ENCODE peak calls at places on chromosomes 3 and 15, in six cellular contexts. One of them, this sample, is unnamed.

GRCh38 chr15:82307714-82308081 is 41.6 kb downstream of the GOLGA6L10 start:
- DNase-seq in endothelial cell of umbilical vein: no peak
- DNase-seq in transverse colon: no peak
- DNase-seq in HepG2: no peak
- DNase-seq in left lung: no peak
- DNase-seq in HCT116: no peak
- DNase-seq in this sample: peak; percentile 8

GRCh38 chr15:86481720-86482119 is 402.0 kb downstream of the AGBL1 start:
- DNase-seq in endothelial cell of umbilical vein: no peak
- DNase-seq in transverse colon: no peak
- DNase-seq in HepG2: no peak
- DNase-seq in left lung: no peak
- DNase-seq in HCT116: no peak
- DNase-seq in this sample: no peak

GRCh38 chr3:123390865-123391613 is 57.9 kb downstream of the ADCY5 start:
- DNase-seq in endothelial cell of umbilical vein: no peak
- DNase-seq in transverse colon: no peak
- DNase-seq in HepG2: no peak
- DNase-seq in left lung: no peak
- DNase-seq in HCT116: no peak
- DNase-seq in this sample: no peak

GRCh38 chr3:100257601-100258000 is 3.2 kb upstream of the TBC1D23 start:
- DNase-seq in endothelial cell of umbilical vein: no peak
- DNase-seq in transverse colon: no peak
- DNase-seq in HepG2: no peak
- DNase-seq in left lung: no peak
- DNase-seq in HCT116: no peak
- DNase-seq in this sample: no peak

GRCh38 chr3:167736264-167736787 is 805 bp downstream of the SERPINI1 start:
- DNase-seq in endothelial cell of umbilical vein: no peak
- DNase-seq in transverse colon: no peak
- DNase-seq in HepG2: no peak
- DNase-seq in left lung: no peak
- DNase-seq in HCT116: no peak
- DNase-seq in this sample: no peak

GRCh38 chr3:64082917-64083587 is 59.8 kb upstream of the PSMD6 start:
- DNase-seq in endothelial cell of umbilical vein: no peak
- DNase-seq in transverse colon: no peak
- DNase-seq in HepG2: no peak
- DNase-seq in left lung: no peak
- DNase-seq in HCT116: no peak
- DNase-seq in this sample: no peak

GRCh38 chr3:49602877-49603411 is 48.7 kb downstream of the BSN start:
- DNase-seq in endothelial cell of umbilical vein: no peak
- DNase-seq in transverse colon: no peak
- DNase-seq in HepG2: no peak
- DNase-seq in left lung: no peak
- DNase-seq in HCT116: peak; percentile 63
- DNase-seq in this sample: no peak

GRCh38 chr15:75327005-75327404 is 8.9 kb upstream of the COMMD4 start:
- DNase-seq in endothelial cell of umbilical vein: no peak
- DNase-seq in transverse colon: no peak
- DNase-seq in HepG2: no peak
- DNase-seq in left lung: no peak
- DNase-seq in HCT116: no peak
- DNase-seq in this sample: no peak

GRCh38 chr15:76336254-76337046 is at the start of gene ISL2:
- DNase-seq in endothelial cell of umbilical vein: peak; percentile 60
- DNase-seq in transverse colon: peak; percentile 85
- DNase-seq in HepG2: peak; percentile 95
- DNase-seq in left lung: peak; percentile 77
- DNase-seq in HCT116: peak; percentile 94
- DNase-seq in this sample: peak; percentile 89

GRCh38 chr3:43892535-43892934 is 201.8 kb downstream of the ABHD5 start:
- DNase-seq in endothelial cell of umbilical vein: no peak
- DNase-seq in transverse colon: no peak
- DNase-seq in HepG2: no peak
- DNase-seq in left lung: no peak
- DNase-seq in HCT116: no peak
- DNase-seq in this sample: no peak

GRCh38 chr3:78562318-78562717 is 1205.5 kb downstream of the ROBO1 start:
- DNase-seq in endothelial cell of umbilical vein: no peak
- DNase-seq in transverse colon: no peak
- DNase-seq in HepG2: no peak
- DNase-seq in left lung: no peak
- DNase-seq in HCT116: no peak
- DNase-seq in this sample: no peak

GRCh38 chr3:123150449-123150954 is 51.2 kb upstream of the SEC22A start:
- DNase-seq in endothelial cell of umbilical vein: no peak
- DNase-seq in transverse colon: no peak
- DNase-seq in HepG2: no peak
- DNase-seq in left lung: no peak
- DNase-seq in HCT116: no peak
- DNase-seq in this sample: no peak

GRCh38 chr3:88318067-88318466 is 168.3 kb downstream of the C3orf38 start:
- DNase-seq in endothelial cell of umbilical vein: no peak
- DNase-seq in transverse colon: no peak
- DNase-seq in HepG2: no peak
- DNase-seq in left lung: no peak
- DNase-seq in HCT116: no peak
- DNase-seq in this sample: no peak

GRCh38 chr3:51959651-51960050 is 4.5 kb downstream of the GPR62 start:
- DNase-seq in endothelial cell of umbilical vein: no peak
- DNase-seq in transverse colon: no peak
- DNase-seq in HepG2: no peak
- DNase-seq in left lung: no peak
- DNase-seq in HCT116: no peak
- DNase-seq in this sample: no peak

GRCh38 chr3:196969660-196970546 is 1.3 kb upstream of the PIGZ start:
- DNase-seq in endothelial cell of umbilical vein: peak; percentile 57
- DNase-seq in transverse colon: peak; percentile 70
- DNase-seq in HepG2: no peak
- DNase-seq in left lung: peak; percentile 59
- DNase-seq in HCT116: no peak
- DNase-seq in this sample: peak; percentile 39

GRCh38 chr3:45603226-45603625 is 8.7 kb downstream of the LIMD1 start:
- DNase-seq in endothelial cell of umbilical vein: no peak
- DNase-seq in transverse colon: no peak
- DNase-seq in HepG2: no peak
- DNase-seq in left lung: no peak
- DNase-seq in HCT116: no peak
- DNase-seq in this sample: no peak

GRCh38 chr3:186121271-186121670 is 12.4 kb upstream of the ETV5 start:
- DNase-seq in endothelial cell of umbilical vein: no peak
- DNase-seq in transverse colon: no peak
- DNase-seq in HepG2: no peak
- DNase-seq in left lung: no peak
- DNase-seq in HCT116: no peak
- DNase-seq in this sample: no peak

GRCh38 chr3:186118692-186119091 is 9.8 kb upstream of the ETV5 start:
- DNase-seq in endothelial cell of umbilical vein: no peak
- DNase-seq in transverse colon: no peak
- DNase-seq in HepG2: no peak
- DNase-seq in left lung: no peak
- DNase-seq in HCT116: no peak
- DNase-seq in this sample: no peak

GRCh38 chr3:186121968-186122367 is 13.1 kb upstream of the ETV5 start:
- DNase-seq in endothelial cell of umbilical vein: no peak
- DNase-seq in transverse colon: no peak
- DNase-seq in HepG2: no peak
- DNase-seq in left lung: no peak
- DNase-seq in HCT116: no peak
- DNase-seq in this sample: no peak

GRCh38 chr3:186117521-186118111 is 8.7 kb upstream of the ETV5 start:
- DNase-seq in endothelial cell of umbilical vein: no peak
- DNase-seq in transverse colon: no peak
- DNase-seq in HepG2: no peak
- DNase-seq in left lung: no peak
- DNase-seq in HCT116: no peak
- DNase-seq in this sample: no peak

DNA sequence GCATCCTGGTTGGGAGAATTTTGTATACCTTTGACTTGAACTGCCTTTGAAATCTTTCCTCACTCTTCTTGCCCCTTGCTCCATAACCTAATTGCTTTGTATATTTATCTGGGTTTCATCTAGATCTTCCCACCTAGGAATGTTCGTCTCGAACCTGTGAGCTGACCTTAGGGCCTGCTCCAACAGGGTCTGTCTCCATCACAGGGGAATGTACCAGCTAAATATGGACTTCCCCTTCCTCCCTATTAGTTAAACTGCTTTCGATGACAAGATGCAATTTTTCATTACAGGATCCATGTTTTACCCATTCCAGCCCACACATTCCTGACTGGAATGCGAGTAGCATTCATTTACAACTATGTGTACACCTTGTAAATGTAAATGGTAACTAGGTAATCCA is 10.6 kb upstream of the ETV5 start:
- DNase-seq in endothelial cell of umbilical vein: no peak
- DNase-seq in transverse colon: no peak
- DNase-seq in HepG2: no peak
- DNase-seq in left lung: no peak
- DNase-seq in HCT116: no peak
- DNase-seq in this sample: no peak
- H3K4me1 ChIP-seq in endothelial cell of umbilical vein: no peaks in the 10 kb centered on the region
- H3K4me1 ChIP-seq in transverse colon: no peaks in the 10 kb centered on the region
- H3K4me1 ChIP-seq in HepG2: peaks cover 7% of the 10 kb centered on the region
- H3K4me1 ChIP-seq in left lung: no peaks in the 10 kb centered on the region
- H3K4me1 ChIP-seq in HCT116: peaks cover 5% of the 10 kb centered on the region
- H3K4me1 ChIP-seq in this sample: no peaks in the 10 kb centered on the region

GRCh38 chr3:133578548-133579191 is 5.2 kb downstream of the CDV3 start:
- DNase-seq in endothelial cell of umbilical vein: peak; percentile 53
- DNase-seq in transverse colon: no peak
- DNase-seq in HepG2: peak; percentile 81
- DNase-seq in left lung: no peak
- DNase-seq in HCT116: peak; percentile 59
- DNase-seq in this sample: no peak

GRCh38 chr3:133573629-133574194 is at the start of gene CDV3:
- DNase-seq in endothelial cell of umbilical vein: no peak
- DNase-seq in transverse colon: no peak
- DNase-seq in HepG2: no peak
- DNase-seq in left lung: no peak
- DNase-seq in HCT116: no peak
- DNase-seq in this sample: no peak

GRCh38 chr3:133575121-133575520 is 1.6 kb downstream of the CDV3 start:
- DNase-seq in endothelial cell of umbilical vein: peak; percentile 21
- DNase-seq in transverse colon: no peak
- DNase-seq in HepG2: no peak
- DNase-seq in left lung: no peak
- DNase-seq in HCT116: no peak
- DNase-seq in this sample: no peak

GRCh38 chr3:133574260-133574881 is 885 bp downstream of the CDV3 start:
- DNase-seq in endothelial cell of umbilical vein: peak; percentile 75
- DNase-seq in transverse colon: peak; percentile 80
- DNase-seq in HepG2: peak; percentile 44
- DNase-seq in left lung: peak; percentile 80
- DNase-seq in HCT116: no peak
- DNase-seq in this sample: peak; percentile 55

DNA sequence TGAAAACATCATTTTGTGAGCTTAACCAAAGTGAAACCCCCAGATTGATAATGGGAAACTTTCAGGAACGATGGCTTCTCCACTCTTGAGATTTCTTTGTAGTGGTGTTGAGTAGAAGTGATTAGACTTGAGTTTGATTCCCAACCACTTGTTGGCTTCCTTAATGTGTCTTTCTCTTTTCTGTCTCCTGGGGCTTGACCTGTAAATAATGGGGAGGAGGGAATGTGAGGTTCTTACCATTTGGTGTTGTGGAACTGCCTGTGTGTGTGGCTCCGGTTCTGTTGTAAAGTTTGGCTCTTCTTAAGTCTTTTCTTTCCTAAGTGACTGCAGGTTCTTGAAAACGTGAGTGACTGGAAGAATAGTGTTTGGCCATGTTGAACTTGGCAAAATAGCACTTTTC is 2.7 kb downstream of the CDV3 start:
- DNase-seq in endothelial cell of umbilical vein: peak; percentile 32
- DNase-seq in transverse colon: no peak
- DNase-seq in HepG2: no peak
- DNase-seq in left lung: no peak
- DNase-seq in HCT116: no peak
- DNase-seq in this sample: no peak
- H3K4me1 ChIP-seq in endothelial cell of umbilical vein: peaks cover 41% of the 10 kb centered on the region
- H3K4me1 ChIP-seq in transverse colon: peaks cover 62% of the 10 kb centered on the region
- H3K4me1 ChIP-seq in HepG2: peaks cover 58% of the 10 kb centered on the region
- H3K4me1 ChIP-seq in left lung: peaks cover 78% of the 10 kb centered on the region
- H3K4me1 ChIP-seq in HCT116: peaks cover 39% of the 10 kb centered on the region
- H3K4me1 ChIP-seq in this sample: peaks cover 24% of the 10 kb centered on the region

DNA sequence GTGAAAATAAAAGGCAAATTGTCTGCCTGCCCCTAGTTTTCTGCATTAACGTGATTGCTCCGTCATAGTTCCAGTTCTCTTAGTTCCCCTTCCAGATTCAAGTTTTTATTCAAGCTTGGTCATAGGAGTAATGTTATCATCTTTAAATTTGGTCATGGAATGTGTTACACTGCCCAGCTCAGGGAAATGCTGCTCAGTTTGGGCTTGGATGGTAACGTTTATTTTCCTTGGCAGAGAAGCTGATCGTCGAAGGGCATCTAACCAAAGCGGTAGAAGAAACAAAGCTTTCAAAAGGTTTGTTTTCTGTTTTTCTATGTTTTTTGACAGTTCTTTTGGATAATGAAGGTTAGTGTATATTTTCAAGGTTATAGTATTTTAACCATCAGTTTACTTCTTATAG is 118.4 kb upstream of the FLNB start:
- DNase-seq in endothelial cell of umbilical vein: peak; percentile 40
- DNase-seq in transverse colon: no peak
- DNase-seq in HepG2: no peak
- DNase-seq in left lung: no peak
- DNase-seq in HCT116: no peak
- DNase-seq in this sample: no peak
- H3K4me1 ChIP-seq in endothelial cell of umbilical vein: no peaks in the 10 kb centered on the region
- H3K4me1 ChIP-seq in transverse colon: peaks cover under 1% of the 10 kb centered on the region
- H3K4me1 ChIP-seq in HepG2: no peaks in the 10 kb centered on the region
- H3K4me1 ChIP-seq in left lung: no peaks in the 10 kb centered on the region
- H3K4me1 ChIP-seq in HCT116: no peaks in the 10 kb centered on the region
- H3K4me1 ChIP-seq in this sample: no peaks in the 10 kb centered on the region

DNA sequence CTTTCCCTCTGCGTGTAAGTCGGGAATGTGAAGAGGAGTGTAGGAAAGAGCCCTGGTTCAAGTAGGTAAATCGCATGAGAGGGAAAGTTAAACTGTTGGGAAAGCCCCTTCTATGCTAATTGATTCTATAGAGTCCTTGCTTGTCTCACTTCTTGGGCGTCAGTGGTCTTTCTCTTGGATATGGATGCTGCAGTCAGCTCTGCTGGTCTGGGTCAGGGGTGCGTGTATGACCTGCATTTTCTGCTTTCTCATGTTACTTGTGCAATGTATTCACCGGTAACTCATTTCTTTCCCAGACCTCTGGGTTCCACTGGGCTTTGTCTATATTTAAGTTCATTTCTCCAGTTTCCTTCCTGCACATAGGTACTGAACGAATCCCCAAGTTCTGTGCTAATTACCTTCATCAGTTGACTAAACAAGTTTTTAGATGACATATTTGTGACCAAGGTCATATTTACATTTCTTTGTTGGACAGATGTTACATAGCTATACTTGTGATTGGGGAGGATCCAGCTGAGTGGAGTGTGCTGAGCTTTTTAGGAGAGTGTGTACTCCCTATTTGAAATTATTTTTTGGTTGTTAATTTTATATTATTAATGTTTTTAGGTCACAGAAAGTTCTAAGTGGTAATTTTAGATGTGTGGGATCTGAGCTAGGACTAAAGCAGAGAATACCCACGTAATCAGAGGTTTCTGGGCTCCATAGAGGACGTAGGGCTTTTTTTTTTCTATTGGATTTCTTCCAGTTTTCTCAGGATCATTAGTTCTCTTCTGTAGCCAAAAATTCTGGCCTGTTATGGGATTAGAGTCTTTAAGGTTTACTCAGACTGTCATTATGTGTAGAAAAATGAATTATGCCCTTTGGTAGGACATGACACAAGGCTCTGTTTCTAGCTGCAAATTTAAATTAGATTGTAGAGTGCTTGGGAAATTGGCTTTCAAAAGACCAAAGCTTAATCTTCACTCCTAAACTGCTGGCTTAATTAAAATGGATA is 1.6 kb downstream of the SETD5 start:
- DNase-seq in endothelial cell of umbilical vein: peak; percentile 65
- DNase-seq in transverse colon: no peak
- DNase-seq in HepG2: peak; percentile 62
- DNase-seq in left lung: no peak
- DNase-seq in HCT116: no peak
- DNase-seq in this sample: no peak
- H3K4me1 ChIP-seq in endothelial cell of umbilical vein: peaks cover 56% of the 10 kb centered on the region
- H3K4me1 ChIP-seq in transverse colon: peaks cover 71% of the 10 kb centered on the region
- H3K4me1 ChIP-seq in HepG2: peaks cover 60% of the 10 kb centered on the region
- H3K4me1 ChIP-seq in left lung: peaks cover 75% of the 10 kb centered on the region
- H3K4me1 ChIP-seq in HCT116: peaks cover 67% of the 10 kb centered on the region
- H3K4me1 ChIP-seq in this sample: peaks cover 35% of the 10 kb centered on the region